ENCODE peak calls at places on chromosomes 13 and 19, in seven cellular contexts. One of them, this sample, is unnamed.

GRCh38 chr19:45817725-45818301 is 2.7 kb upstream of the RSPH6A start:
- DNase-seq in SJCRH30: peak; percentile 32
- DNase-seq in MM.1S: no peak
- DNase-seq in body of pancreas: no peak
- DNase-seq in fibroblast of lung: no peak
- DNase-seq in GM23248: no peak
- DNase-seq in heart left ventricle: no peak
- DNase-seq in this sample: no peak

GRCh38 chr13:67061750-67062149 is 168.4 kb downstream of the PCDH9 start:
- DNase-seq in SJCRH30: no peak
- DNase-seq in MM.1S: no peak
- DNase-seq in body of pancreas: no peak
- DNase-seq in fibroblast of lung: peak; percentile 27
- DNase-seq in GM23248: no peak
- DNase-seq in heart left ventricle: no peak
- DNase-seq in this sample: no peak

GRCh38 chr13:99993660-99994455 is 12.3 kb downstream of the ZIC2 start:
- DNase-seq in SJCRH30: no peak
- DNase-seq in MM.1S: no peak
- DNase-seq in body of pancreas: no peak
- DNase-seq in fibroblast of lung: no peak
- DNase-seq in GM23248: no peak
- DNase-seq in heart left ventricle: no peak
- DNase-seq in this sample: no peak

GRCh38 chr19:14561832-14562351 is 10.0 kb downstream of the NDUFB7 start:
- DNase-seq in SJCRH30: no peak
- DNase-seq in MM.1S: no peak
- DNase-seq in body of pancreas: peak; percentile 70
- DNase-seq in fibroblast of lung: peak; percentile 34
- DNase-seq in GM23248: no peak
- DNase-seq in heart left ventricle: peak; percentile 71
- DNase-seq in this sample: no peak

GRCh38 chr13:94020833-94021232 is 458.6 kb downstream of the DCT start:
- DNase-seq in SJCRH30: no peak
- DNase-seq in MM.1S: no peak
- DNase-seq in body of pancreas: no peak
- DNase-seq in fibroblast of lung: peak; percentile 62
- DNase-seq in GM23248: peak; percentile 65
- DNase-seq in heart left ventricle: no peak
- DNase-seq in this sample: no peak

GRCh38 chr19:17466487-17466850 is 3.9 kb upstream of the SLC27A1 start:
- DNase-seq in SJCRH30: no peak
- DNase-seq in MM.1S: no peak
- DNase-seq in body of pancreas: no peak
- DNase-seq in fibroblast of lung: no peak
- DNase-seq in GM23248: no peak
- DNase-seq in heart left ventricle: no peak
- DNase-seq in this sample: no peak

GRCh38 chr13:22561581-22561980 is 619.2 kb upstream of the SGCG start:
- DNase-seq in SJCRH30: peak; percentile 42
- DNase-seq in MM.1S: no peak
- DNase-seq in body of pancreas: no peak
- DNase-seq in fibroblast of lung: no peak
- DNase-seq in GM23248: no peak
- DNase-seq in heart left ventricle: no peak
- DNase-seq in this sample: no peak

GRCh38 chr19:16714702-16715294 is 4.8 kb upstream of the NWD1 start:
- DNase-seq in SJCRH30: peak; percentile 87
- DNase-seq in MM.1S: no peak
- DNase-seq in body of pancreas: peak; percentile 49
- DNase-seq in fibroblast of lung: peak; percentile 45
- DNase-seq in GM23248: peak; percentile 39
- DNase-seq in heart left ventricle: no peak
- DNase-seq in this sample: peak; percentile 72

GRCh38 chr19:10352764-10353671 is 13.6 kb upstream of the ICAM3 start:
- DNase-seq in SJCRH30: no peak
- DNase-seq in MM.1S: no peak
- DNase-seq in body of pancreas: peak; percentile 17
- DNase-seq in fibroblast of lung: peak; percentile 49
- DNase-seq in GM23248: no peak
- DNase-seq in heart left ventricle: peak; percentile 90
- DNase-seq in this sample: peak; percentile 31

GRCh38 chr19:33194884-33195710 is 967 bp downstream of the LRP3 start:
- DNase-seq in SJCRH30: peak; percentile 62
- DNase-seq in MM.1S: no peak
- DNase-seq in body of pancreas: peak; percentile 48
- DNase-seq in fibroblast of lung: peak; percentile 60
- DNase-seq in GM23248: peak; percentile 70
- DNase-seq in heart left ventricle: peak; percentile 62
- DNase-seq in this sample: peak; percentile 34

GRCh38 chr13:98307392-98307743 is 130.3 kb upstream of the RNF113B start:
- DNase-seq in SJCRH30: no peak
- DNase-seq in MM.1S: no peak
- DNase-seq in body of pancreas: no peak
- DNase-seq in fibroblast of lung: no peak
- DNase-seq in GM23248: no peak
- DNase-seq in heart left ventricle: peak; percentile 30
- DNase-seq in this sample: no peak

GRCh38 chr19:5063873-5064645 is 95.1 kb downstream of the KDM4B start:
- DNase-seq in SJCRH30: no peak
- DNase-seq in MM.1S: no peak
- DNase-seq in body of pancreas: no peak
- DNase-seq in fibroblast of lung: no peak
- DNase-seq in GM23248: no peak
- DNase-seq in heart left ventricle: no peak
- DNase-seq in this sample: no peak

GRCh38 chr13:101398191-101398590 is 18.1 kb downstream of the NALCN start:
- DNase-seq in SJCRH30: no peak
- DNase-seq in MM.1S: no peak
- DNase-seq in body of pancreas: no peak
- DNase-seq in fibroblast of lung: peak; percentile 41
- DNase-seq in GM23248: peak; percentile 78
- DNase-seq in heart left ventricle: no peak
- DNase-seq in this sample: no peak

GRCh38 chr13:43360911-43361605 is 337.7 kb downstream of the DNAJC15 start:
- DNase-seq in SJCRH30: peak; percentile 41
- DNase-seq in MM.1S: no peak
- DNase-seq in body of pancreas: no peak
- DNase-seq in fibroblast of lung: no peak
- DNase-seq in GM23248: no peak
- DNase-seq in heart left ventricle: no peak
- DNase-seq in this sample: no peak

GRCh38 chr19:48628486-48629296 is 8.5 kb downstream of the DBP start:
- DNase-seq in SJCRH30: no peak
- DNase-seq in MM.1S: no peak
- DNase-seq in body of pancreas: no peak
- DNase-seq in fibroblast of lung: no peak
- DNase-seq in GM23248: no peak
- DNase-seq in heart left ventricle: peak; percentile 40
- DNase-seq in this sample: no peak

GRCh38 chr13:84870190-84870589 is 929.0 kb downstream of the SLITRK6 start:
- DNase-seq in SJCRH30: peak; percentile 42
- DNase-seq in MM.1S: peak; percentile 18
- DNase-seq in body of pancreas: peak; percentile 28
- DNase-seq in fibroblast of lung: no peak
- DNase-seq in GM23248: peak; percentile 6
- DNase-seq in heart left ventricle: no peak
- DNase-seq in this sample: no peak

GRCh38 chr13:66492479-66492878 is 737.7 kb downstream of the PCDH9 start:
- DNase-seq in SJCRH30: no peak
- DNase-seq in MM.1S: peak; percentile 68
- DNase-seq in body of pancreas: no peak
- DNase-seq in fibroblast of lung: no peak
- DNase-seq in GM23248: no peak
- DNase-seq in heart left ventricle: no peak
- DNase-seq in this sample: no peak

GRCh38 chr19:41746593-41747227 is 8.6 kb upstream of the CEACAM6 start:
- DNase-seq in SJCRH30: peak; percentile 70
- DNase-seq in MM.1S: peak; percentile 53
- DNase-seq in body of pancreas: peak; percentile 75
- DNase-seq in fibroblast of lung: peak; percentile 43
- DNase-seq in GM23248: peak; percentile 74
- DNase-seq in heart left ventricle: peak; percentile 50
- DNase-seq in this sample: peak; percentile 84

GRCh38 chr13:29513981-29514719 is 81.3 kb downstream of the SLC7A1 start:
- DNase-seq in SJCRH30: no peak
- DNase-seq in MM.1S: no peak
- DNase-seq in body of pancreas: no peak
- DNase-seq in fibroblast of lung: no peak
- DNase-seq in GM23248: peak; percentile 82
- DNase-seq in heart left ventricle: no peak
- DNase-seq in this sample: no peak

GRCh38 chr19:37809366-37809765 is 30.0 kb upstream of the ZNF573 start:
- DNase-seq in SJCRH30: no peak
- DNase-seq in MM.1S: no peak
- DNase-seq in body of pancreas: no peak
- DNase-seq in fibroblast of lung: no peak
- DNase-seq in GM23248: no peak
- DNase-seq in heart left ventricle: no peak
- DNase-seq in this sample: no peak

GRCh38 chr19:5492813-5493409 is 37.7 kb downstream of the ZNRF4 start:
- DNase-seq in SJCRH30: no peak
- DNase-seq in MM.1S: no peak
- DNase-seq in body of pancreas: no peak
- DNase-seq in fibroblast of lung: no peak
- DNase-seq in GM23248: no peak
- DNase-seq in heart left ventricle: no peak
- DNase-seq in this sample: no peak

GRCh38 chr13:45142440-45143345 is 22.4 kb downstream of the GTF2F2 start:
- DNase-seq in SJCRH30: peak; percentile 70
- DNase-seq in MM.1S: no peak
- DNase-seq in body of pancreas: no peak
- DNase-seq in fibroblast of lung: peak; percentile 17
- DNase-seq in GM23248: peak; percentile 6
- DNase-seq in heart left ventricle: no peak
- DNase-seq in this sample: no peak

GRCh38 chr13:98157609-98158008 is 14.7 kb downstream of the FARP1 start:
- DNase-seq in SJCRH30: no peak
- DNase-seq in MM.1S: no peak
- DNase-seq in body of pancreas: no peak
- DNase-seq in fibroblast of lung: no peak
- DNase-seq in GM23248: no peak
- DNase-seq in heart left ventricle: no peak
- DNase-seq in this sample: no peak

GRCh38 chr13:104086759-104087158 is 1020.5 kb upstream of the SLC10A2 start:
- DNase-seq in SJCRH30: no peak
- DNase-seq in MM.1S: no peak
- DNase-seq in body of pancreas: no peak
- DNase-seq in fibroblast of lung: peak; percentile 44
- DNase-seq in GM23248: no peak
- DNase-seq in heart left ventricle: no peak
- DNase-seq in this sample: no peak

GRCh38 chr13:30696278-30697176 is 38.8 kb upstream of the ALOX5AP start:
- DNase-seq in SJCRH30: peak; percentile 63
- DNase-seq in MM.1S: peak; percentile 55
- DNase-seq in body of pancreas: peak; percentile 21
- DNase-seq in fibroblast of lung: no peak
- DNase-seq in GM23248: peak; percentile 47
- DNase-seq in heart left ventricle: peak; percentile 64
- DNase-seq in this sample: peak; percentile 41
- H3K27ac ChIP-seq in SJCRH30: no peak overlapping the region
- H3K27ac ChIP-seq in MM.1S: peak overlapping the region; percentile 58
- H3K27ac ChIP-seq in body of pancreas: no peak overlapping the region
- H3K27ac ChIP-seq in fibroblast of lung: no peak overlapping the region
- H3K27ac ChIP-seq in GM23248: no peak overlapping the region
- H3K27ac ChIP-seq in heart left ventricle: no peak overlapping the region
- H3K27ac ChIP-seq in this sample: no peak overlapping the region

GRCh38 chr19:36719687-36720556 is 32.5 kb downstream of the ZNF567 start:
- DNase-seq in SJCRH30: peak; percentile 30
- DNase-seq in MM.1S: no peak
- DNase-seq in body of pancreas: no peak
- DNase-seq in fibroblast of lung: peak; percentile 21
- DNase-seq in GM23248: peak; percentile 22
- DNase-seq in heart left ventricle: no peak
- DNase-seq in this sample: no peak
- H3K36me3 ChIP-seq in SJCRH30: peaks cover 81% of the 10 kb centered on the region
- H3K36me3 ChIP-seq in MM.1S: peaks cover 40% of the 10 kb centered on the region
- H3K36me3 ChIP-seq in body of pancreas: peaks cover 30% of the 10 kb centered on the region
- H3K36me3 ChIP-seq in fibroblast of lung: peaks cover 2% of the 10 kb centered on the region
- H3K36me3 ChIP-seq in GM23248: peaks cover 82% of the 10 kb centered on the region
- H3K36me3 ChIP-seq in heart left ventricle: peaks cover 83% of the 10 kb centered on the region
- H3K36me3 ChIP-seq in this sample: peaks cover 14% of the 10 kb centered on the region

DNA sequence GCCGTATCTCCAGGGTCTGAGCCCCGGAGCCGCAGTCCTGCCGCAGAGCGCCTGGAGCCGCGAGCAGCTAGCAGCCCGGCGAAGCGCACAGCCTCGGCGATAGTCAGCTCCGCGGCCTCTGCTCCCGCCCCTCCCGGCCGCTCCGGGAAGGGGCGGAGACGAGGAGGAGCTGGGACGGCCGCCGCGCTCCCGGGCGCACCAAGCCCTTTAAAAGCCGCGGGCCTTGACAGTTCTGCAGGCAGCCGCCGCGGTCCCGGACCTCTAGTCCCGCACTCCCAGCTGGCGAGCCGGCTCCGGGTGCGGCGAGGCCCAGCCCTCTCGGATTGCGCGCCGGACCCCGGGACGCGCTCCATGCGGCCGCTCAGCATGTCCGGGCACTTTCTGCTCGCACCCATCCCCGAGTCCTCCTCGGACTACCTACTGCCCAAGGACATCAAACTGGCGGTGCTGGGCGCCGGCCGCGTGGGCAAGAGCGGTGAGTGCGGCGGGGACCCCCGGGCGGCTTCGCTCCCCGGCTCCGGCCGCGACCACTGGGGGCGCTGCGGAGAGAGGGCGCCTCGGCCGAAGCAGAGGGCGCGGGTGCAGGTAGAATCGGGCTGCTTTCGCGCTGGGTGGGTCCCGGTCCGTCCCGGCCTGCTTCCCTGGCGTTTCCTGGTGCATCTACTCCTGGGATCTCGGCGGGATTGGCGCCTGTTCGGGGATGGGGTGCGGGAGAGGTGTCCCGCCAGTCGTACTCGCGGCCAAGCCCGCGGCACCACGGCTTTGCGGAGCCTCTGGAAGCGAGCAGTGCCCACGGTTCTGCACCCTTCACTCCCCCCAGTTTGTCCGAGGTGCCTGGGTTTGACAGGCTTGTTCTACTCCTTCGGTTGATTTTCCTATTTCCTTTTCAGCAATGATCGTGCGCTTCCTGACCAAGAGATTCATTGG is at the start of gene RASL11A:
- DNase-seq in SJCRH30: peak; percentile 81
- DNase-seq in MM.1S: peak; percentile 68
- DNase-seq in body of pancreas: peak; percentile 90
- DNase-seq in fibroblast of lung: peak; percentile 94
- DNase-seq in GM23248: peak; percentile 92
- DNase-seq in heart left ventricle: peak; percentile 92
- DNase-seq in this sample: peak; percentile 90
- H3K27ac ChIP-seq in SJCRH30: no peak within 1 kb of the TSS
- H3K27ac ChIP-seq in MM.1S: no peak within 1 kb of the TSS
- H3K27ac ChIP-seq in body of pancreas: peak within 1 kb of the TSS; percentile 79
- H3K27ac ChIP-seq in fibroblast of lung: peak within 1 kb of the TSS; percentile 77
- H3K27ac ChIP-seq in GM23248: peak within 1 kb of the TSS; percentile 35
- H3K27ac ChIP-seq in heart left ventricle: peak within 1 kb of the TSS; percentile 91
- H3K27ac ChIP-seq in this sample: peak within 1 kb of the TSS; percentile 97

DNA sequence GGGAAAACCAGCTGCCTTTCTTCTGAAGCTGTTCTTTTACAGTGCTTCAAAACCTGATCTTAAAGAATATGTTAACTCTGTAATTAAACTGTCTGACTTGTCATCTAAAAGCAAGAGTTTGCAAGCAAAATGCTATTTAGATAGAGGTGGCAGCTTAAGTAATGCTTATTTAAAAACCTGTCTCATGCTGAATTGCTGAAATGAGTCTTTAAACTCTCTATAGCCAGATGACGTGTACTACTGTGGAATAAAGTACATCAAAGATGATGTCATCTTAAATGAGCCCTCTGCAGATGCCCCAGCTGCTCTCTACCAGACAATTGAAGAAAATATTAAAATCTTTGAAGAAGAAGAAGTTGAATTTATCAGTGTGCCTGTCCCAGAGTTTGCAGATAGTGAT is 22.9 kb downstream of the ITM2B start:
- DNase-seq in SJCRH30: no peak
- DNase-seq in MM.1S: no peak
- DNase-seq in body of pancreas: no peak
- DNase-seq in fibroblast of lung: peak; percentile 20
- DNase-seq in GM23248: peak; percentile 28
- DNase-seq in heart left ventricle: no peak
- DNase-seq in this sample: no peak
- H3K36me3 ChIP-seq in SJCRH30: peaks cover 27% of the 10 kb centered on the region
- H3K36me3 ChIP-seq in MM.1S: no peaks in the 10 kb centered on the region
- H3K36me3 ChIP-seq in body of pancreas: peaks cover 11% of the 10 kb centered on the region
- H3K36me3 ChIP-seq in fibroblast of lung: peaks cover 1% of the 10 kb centered on the region
- H3K36me3 ChIP-seq in GM23248: peaks cover 60% of the 10 kb centered on the region
- H3K36me3 ChIP-seq in heart left ventricle: peaks cover 22% of the 10 kb centered on the region
- H3K36me3 ChIP-seq in this sample: peaks cover 6% of the 10 kb centered on the region